ENCODE peak calls at places on chromosome 12, in four cellular contexts. Q is EL, L is hippocampal formation, T is caudate nucleus. S is an unnamed sample.

GRCh38 chr12:530308-530707 is 70.6 kb downstream of the B4GALNT3 start:
- DNase-seq in T (no peak), Q (peak), L (no peak), S (peak)

GRCh38 chr12:13362260-13362841 is 165.8 kb downstream of the EMP1 start:
- DNase-seq in L (peak), T (peak), Q (peak), S (peak)

GRCh38 chr12:54017027-54017788 is 8.4 kb downstream of the HOXC8 start:
- DNase-seq in L (no peak), T (no peak), Q (peak), S (peak)

GRCh38 chr12:120713861-120714482 is 3.7 kb downstream of the UNC119B start:
- DNase-seq in L (peak), T (peak), Q (peak), S (peak)

GRCh38 chr12:94640134-94640928 is 10.0 kb downstream of the TMCC3 start:
- DNase-seq in L (no peak), T (no peak), Q (peak), S (no peak)

GRCh38 chr12:7060353-7060954 is at the start of gene C1S:
- DNase-seq in Q (peak), T (peak), L (no peak), S (peak)

GRCh38 chr12:132014092-132014914 is 64.6 kb downstream of the EP400 start:
- DNase-seq in T (no peak), Q (peak), L (no peak), S (no peak)

GRCh38 chr12:95385646-95386045 is 88.3 kb upstream of the METAP2 start:
- DNase-seq in Q (peak), T (no peak), L (no peak), S (peak)

GRCh38 chr12:122403115-122403770 is 19.2 kb downstream of the CLIP1 start:
- DNase-seq in Q (no peak), T (peak), L (no peak), S (no peak)

GRCh38 chr12:113923251-113923650 is 42.9 kb downstream of the RBM19 start:
- DNase-seq in L (no peak), Q (no peak), T (no peak), S (no peak)

GRCh38 chr12:6790496-6791150 is 1.3 kb downstream of the CD4 start:
- DNase-seq in T (no peak), L (no peak), Q (no peak), S (no peak)

GRCh38 chr12:43550831-43551270 is 1.2 kb downstream of the ADAMTS20 start:
- DNase-seq in Q (no peak), L (no peak), T (no peak), S (no peak)

GRCh38 chr12:111429760-111430417 is 24.2 kb downstream of the SH2B3 start:
- DNase-seq in T (no peak), L (no peak), Q (no peak), S (no peak)

GRCh38 chr12:75708829-75709228 is 197.4 kb upstream of the KRR1 start:
- DNase-seq in T (no peak), Q (no peak), L (no peak), S (no peak)

GRCh38 chr12:29782821-29783772 is 645 bp downstream of the TMTC1 start:
- DNase-seq in T (peak), Q (peak), L (no peak), S (peak)

GRCh38 chr12:107411792-107412535 is 273.6 kb upstream of the PWP1 start:
- DNase-seq in Q (peak), L (no peak), T (no peak), S (peak)

GRCh38 chr12:58980768-58981167 is 60.5 kb upstream of the LRIG3 start:
- DNase-seq in T (no peak), L (no peak), Q (no peak), S (no peak)

GRCh38 chr12:46577063-46577776 is 204.6 kb upstream of the SLC38A2 start:
- DNase-seq in L (no peak), T (no peak), Q (no peak), S (no peak)

GRCh38 chr12:100951756-100952155 is 157.2 kb downstream of the ANO4 start:
- DNase-seq in T (no peak), L (no peak), Q (no peak), S (no peak)

GRCh38 chr12:71947645-71948105 is 9.0 kb downstream of the TPH2 start:
- DNase-seq in Q (peak), T (no peak), L (no peak), S (peak)

GRCh38 chr12:52147367-52147972 is 44.3 kb downstream of the KRT80 start:
- DNase-seq in T (no peak), Q (peak), L (no peak), S (peak)

GRCh38 chr12:103401421-103401820 is 94.3 kb downstream of the C12orf42 start:
- DNase-seq in Q (peak), T (no peak), L (no peak), S (peak)

GRCh38 chr12:22904485-22904884 is 279.5 kb downstream of the ETNK1 start:
- DNase-seq in Q (no peak), T (no peak), L (no peak), S (no peak)

GRCh38 chr12:121428883-121429282 is 29.0 kb downstream of the RNF34 start:
- DNase-seq in Q (no peak), L (no peak), T (no peak), S (no peak)

GRCh38 chr12:106058256-106059182 is 80.2 kb downstream of the NUAK1 start:
- DNase-seq in L (no peak), T (no peak), Q (peak), S (no peak)

S was measured in MG63.